ENCODE peak calls at places on chromosomes 1 and 21, in five cellular contexts. B is H9, F is NB4, W is Peyer's patch, O is IMR-90. Z is an unnamed sample.

GRCh38 chr1:6012529-6013318 is 20.5 kb upstream of the NPHP4 start:
- DNase-seq in F (no peak), O (no peak), W (no peak), B (no peak), Z (no peak)

GRCh38 chr21:31612889-31613785 is 46.4 kb upstream of the SOD1 start:
- DNase-seq in B (no peak), O (peak; percentile 15), W (no peak), F (peak; percentile 72), Z (peak; percentile 50)

GRCh38 chr1:73868824-73869223 is 329.2 kb downstream of the LRRIQ3 start:
- DNase-seq in W (no peak), F (no peak), O (no peak), B (no peak), Z (no peak)

GRCh38 chr1:15866696-15867687 is 19.5 kb downstream of the SPEN start:
- DNase-seq in F (peak; percentile 46), B (no peak), W (no peak), O (no peak), Z (no peak)

GRCh38 chr1:32964461-32965250 is at the start of gene RNF19B:
- DNase-seq in W (peak; percentile 97), F (peak; percentile 96), O (peak; percentile 89), B (peak; percentile 97), Z (peak; percentile 93)

GRCh38 chr21:38349111-38349746 is 92.4 kb downstream of the KCNJ15 start:
- DNase-seq in F (no peak), O (peak; percentile 6), B (no peak), W (no peak), Z (no peak)

GRCh38 chr21:16908087-16908486 is 604.8 kb upstream of the CXADR start:
- DNase-seq in F (no peak), W (no peak), O (no peak), B (no peak), Z (no peak)

GRCh38 chr1:218459878-218460277 is 114.7 kb downstream of the TGFB2 start:
- DNase-seq in O (peak; percentile 84), W (no peak), B (peak; percentile 56), F (peak; percentile 88), Z (no peak)

GRCh38 chr1:111989531-111990025 is at the start of gene KCND3:
- DNase-seq in F (no peak), O (peak; percentile 3), B (no peak), W (peak; percentile 57), Z (no peak)

GRCh38 chr1:107549152-107549810 is 408.4 kb downstream of the NTNG1 start:
- DNase-seq in O (no peak), B (no peak), F (no peak), W (no peak), Z (no peak)

GRCh38 chr1:59511476-59512465 is 214.9 kb downstream of the FGGY start:
- DNase-seq in W (no peak), F (peak; percentile 28), O (no peak), B (no peak), Z (no peak)

GRCh38 chr1:71014110-71014509 is 33.5 kb downstream of the PTGER3 start:
- DNase-seq in B (no peak), W (no peak), F (no peak), O (no peak), Z (no peak)

GRCh38 chr1:14404847-14405246 is 193.6 kb upstream of the KAZN start:
- DNase-seq in O (peak; percentile 6), W (no peak), B (peak; percentile 36), F (no peak), Z (no peak)

GRCh38 chr1:171743014-171743870 is 1.4 kb upstream of the VAMP4 start:
- DNase-seq in B (no peak), O (peak; percentile 89), W (no peak), F (no peak), Z (peak; percentile 57)

GRCh38 chr1:226781937-226782609 is 43.0 kb upstream of the ITPKB start:
- DNase-seq in O (no peak), W (no peak), B (no peak), F (no peak), Z (no peak)

GRCh38 chr1:214446772-214447556 is 104.4 kb downstream of the PTPN14 start:
- DNase-seq in O (peak; percentile 93), B (peak; percentile 92), F (no peak), W (no peak), Z (no peak)

GRCh38 chr21:33028759-33029511 is 3.2 kb downstream of the OLIG2 start:
- DNase-seq in F (no peak), O (peak; percentile 14), W (no peak), B (peak; percentile 45), Z (no peak)

GRCh38 chr21:39655589-39655988 is 42.8 kb downstream of the B3GALT5 start:
- DNase-seq in B (no peak), W (no peak), F (no peak), O (no peak), Z (no peak)

GRCh38 chr1:36778773-36779172 is 255.5 kb downstream of the GRIK3 start:
- DNase-seq in B (no peak), O (no peak), W (no peak), F (no peak), Z (no peak)

GRCh38 chr1:207020016-207020708 is 12.4 kb downstream of the C1orf116 start:
- DNase-seq in B (no peak), F (no peak), W (peak; percentile 61), O (no peak), Z (no peak)

GRCh38 chr1:230627767-230628166 is 14.5 kb upstream of the COG2 start:
- DNase-seq in W (no peak), O (no peak), B (no peak), F (no peak), Z (no peak)

GRCh38 chr21:39666681-39667315 is 54.1 kb downstream of the B3GALT5 start:
- DNase-seq in B (no peak), O (no peak), F (no peak), W (no peak), Z (no peak)

GRCh38 chr1:6041432-6042062 is 4.1 kb upstream of the KCNAB2 start:
- DNase-seq in F (peak; percentile 46), O (no peak), B (peak; percentile 76), W (peak; percentile 68), Z (no peak)

GRCh38 chr1:99119193-99119592 is 114.5 kb upstream of the PLPPR5 start:
- DNase-seq in F (no peak), B (no peak), O (no peak), W (no peak), Z (no peak)

GRCh38 chr21:36710729-36711048 is 11.8 kb downstream of the SIM2 start:
- DNase-seq in F (peak; percentile 71), B (no peak), O (no peak), W (no peak), Z (no peak)

GRCh38 chr1:15390667-15391066 is 19.0 kb upstream of the EFHD2 start:
- DNase-seq in W (no peak), B (peak; percentile 50), F (no peak), O (no peak), Z (no peak)

GRCh38 chr1:158005249-158005648 is 11.8 kb downstream of the KIRREL1 start:
- DNase-seq in W (no peak), B (no peak), F (no peak), O (no peak), Z (no peak)

GRCh38 chr1:158003409-158003805 is 10.0 kb downstream of the KIRREL1 start:
- DNase-seq in B (no peak), O (peak; percentile 60), F (no peak), W (no peak), Z (no peak)

GRCh38 chr1:158002630-158003408 is 9.4 kb downstream of the KIRREL1 start:
- DNase-seq in B (no peak), F (no peak), O (peak; percentile 61), W (no peak), Z (no peak)

GRCh38 chr1:158007180-158007579 is 13.7 kb downstream of the KIRREL1 start:
- DNase-seq in W (no peak), B (no peak), F (no peak), O (no peak), Z (no peak)

DNA sequence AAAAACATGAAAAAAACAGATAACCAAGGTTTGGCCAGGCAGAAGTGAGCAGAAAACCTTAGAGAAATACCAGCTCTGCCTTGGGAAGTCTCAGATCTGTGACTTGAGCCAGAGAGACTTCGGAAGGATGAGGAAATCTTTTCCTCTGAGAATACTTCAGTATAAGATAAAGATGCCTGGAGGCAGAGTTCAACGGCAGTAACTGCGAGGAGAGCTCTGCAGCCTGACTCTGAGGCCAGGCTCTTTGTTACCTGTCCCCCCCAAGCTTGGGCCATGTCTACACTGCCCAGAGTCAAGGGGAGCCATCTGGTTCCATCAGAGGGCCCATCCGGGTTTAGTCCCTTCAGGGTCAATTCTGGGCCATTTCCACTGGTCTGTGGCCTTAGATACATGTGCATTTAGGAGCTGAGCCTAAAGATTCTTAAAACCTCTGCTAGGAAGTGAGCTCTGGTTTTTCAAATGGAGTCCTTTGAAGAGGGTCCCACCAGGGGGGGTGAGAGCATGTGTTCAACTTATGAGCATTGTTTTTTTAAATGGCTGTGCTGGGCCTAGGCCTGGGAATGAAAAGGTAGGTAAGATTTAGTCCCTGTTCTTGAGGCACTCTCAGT is 8.7 kb downstream of the KIRREL1 start:
- DNase-seq in F (no peak), O (peak; percentile 51), B (no peak), W (no peak), Z (no peak)
- TF ChIP-seq CTCF in F (no peak), O (peak; percentile 33), B (peak; percentile 18), W (no peak), Z (no peak)

GRCh38 chr1:228004331-228004871 is 2.4 kb upstream of the WNT3A start:
- DNase-seq in F (peak; percentile 48), O (no peak), W (peak; percentile 54), B (peak; percentile 78), Z (no peak)
- TF ChIP-seq CTCF in F (peak; percentile 66), O (peak; percentile 25), W (no peak), B (peak; percentile 81), Z (no peak)

GRCh38 chr21:26169611-26170470 is 729 bp downstream of the APP start:
- DNase-seq in O (peak; percentile 65), F (no peak), B (peak; percentile 37), W (peak; percentile 85), Z (no peak)
- TF ChIP-seq CTCF in O (no peak), F (no peak), B (no peak), W (no peak), Z (no peak)

GRCh38 chr1:18463063-18463462 is 17.7 kb upstream of the KLHDC7A start:
- DNase-seq in W (no peak), O (no peak), F (no peak), B (no peak), Z (no peak)

GRCh38 chr1:18466676-18467075 is 14.1 kb upstream of the KLHDC7A start:
- DNase-seq in B (no peak), W (no peak), O (no peak), F (no peak), Z (no peak)

GRCh38 chr1:18464665-18465050 is 16.1 kb upstream of the KLHDC7A start:
- DNase-seq in F (no peak), W (no peak), O (no peak), B (no peak), Z (no peak)

GRCh38 chr1:18461656-18462055 is 19.1 kb upstream of the KLHDC7A start:
- DNase-seq in W (no peak), O (no peak), B (no peak), F (no peak), Z (no peak)

GRCh38 chr1:18463984-18464664 is 16.6 kb upstream of the KLHDC7A start:
- DNase-seq in F (no peak), B (no peak), W (no peak), O (no peak), Z (no peak)
- TF ChIP-seq CTCF in F (no peak), B (no peak), W (no peak), O (no peak), Z (no peak)